ENCODE peak calls at places on chromosome 20, in seven cellular contexts. B is astrocyte, R is fibroblast of lung, C is mesenchymal stem cell, M is PC-9, O is PC-3, E is mammary epithelial cell. L is an unnamed sample.
A peak's percentile ranks its signal among the peaks of the same experiment; 100 is the strongest.

GRCh38 chr20:13220194-13220856 is 749 bp upstream of the ISM1 start:
- DNase-seq in B (peak; percentile 6), R (peak; percentile 34), C (peak; percentile 40), M (no peak), O (no peak), E (peak; percentile 45), L (no peak)

GRCh38 chr20:53253668-53254067 is 281.5 kb downstream of the TSHZ2 start:
- DNase-seq in B (no peak), R (no peak), C (no peak), M (no peak), O (no peak), E (no peak), L (no peak)

GRCh38 chr20:16752082-16752481 is 3.9 kb downstream of the OTOR start:
- DNase-seq in B (no peak), R (no peak), C (no peak), M (no peak), O (no peak), E (no peak), L (no peak)

GRCh38 chr20:64119301-64119680 is 11.9 kb upstream of the NPBWR2 start:
- DNase-seq in B (no peak), R (no peak), C (no peak), M (peak; percentile 32), O (no peak), E (no peak), L (no peak)

GRCh38 chr20:17960927-17961599 is 7.5 kb downstream of the SNX5 start:
- DNase-seq in B (peak; percentile 55), R (peak; percentile 89), C (peak; percentile 37), M (no peak), O (no peak), E (no peak), L (peak; percentile 91)

GRCh38 chr20:34143951-34144350 is 31.9 kb upstream of the EIF2S2 start:
- DNase-seq in B (peak; percentile 12), R (no peak), C (peak; percentile 71), M (no peak), O (no peak), E (no peak), L (peak; percentile 61)

GRCh38 chr20:64220891-64221527 is 34.5 kb upstream of the PCMTD2 start:
- DNase-seq in B (no peak), R (no peak), C (no peak), M (no peak), O (no peak), E (no peak), L (peak; percentile 66)

GRCh38 chr20:11895832-11896484 is 21.7 kb upstream of the BTBD3 start:
- DNase-seq in B (peak; percentile 16), R (peak; percentile 29), C (no peak), M (no peak), O (no peak), E (no peak), L (no peak)

GRCh38 chr20:49420811-49421295 is 61.6 kb downstream of the KCNB1 start:
- DNase-seq in B (no peak), R (no peak), C (no peak), M (no peak), O (no peak), E (no peak), L (no peak)

GRCh38 chr20:49916146-49917002 is 1.0 kb upstream of the SPATA2 start:
- DNase-seq in B (peak; percentile 16), R (no peak), C (peak; percentile 56), M (peak; percentile 97), O (peak; percentile 95), E (peak; percentile 83), L (peak; percentile 100)

GRCh38 chr20:17644451-17644850 is 37.6 kb downstream of the RRBP1 start:
- DNase-seq in B (peak; percentile 22), R (no peak), C (no peak), M (no peak), O (no peak), E (peak; percentile 5), L (no peak)

DNA sequence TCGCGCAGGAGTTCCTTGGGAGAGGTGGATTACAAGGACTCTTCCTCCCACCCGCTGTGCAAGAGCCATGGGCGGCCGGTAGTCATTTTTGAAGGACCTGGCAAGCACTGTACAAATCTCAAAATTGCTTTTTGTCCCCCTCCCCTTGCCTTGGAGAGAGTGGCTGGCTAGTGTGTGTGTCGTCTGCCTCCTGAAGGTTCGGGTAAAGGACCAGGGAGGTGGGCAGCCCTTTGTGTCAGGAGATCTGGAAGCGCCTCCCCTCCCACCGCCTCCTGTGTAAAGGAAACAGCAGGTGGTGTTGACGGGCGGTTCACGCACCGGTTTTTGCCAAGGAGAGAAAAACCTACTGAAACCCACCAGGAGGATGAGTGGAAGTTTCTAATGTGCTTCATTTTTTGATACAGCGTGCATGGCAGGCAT is 1.2 kb downstream of the ENTPD6 start:
- DNase-seq in B (no peak), R (no peak), C (no peak), M (no peak), O (no peak), E (no peak), L (no peak)
- H2AFZ ChIP-seq in B (peak overlapping the region; percentile 93), R (no peak overlapping the region), C (no peak overlapping the region), M (peak overlapping the region; percentile 95), O (peak overlapping the region; percentile 70), E (peak overlapping the region; percentile 89), L (no peak overlapping the region)

GRCh38 chr20:4383966-4384365 is 337.7 kb upstream of the PRND start:
- DNase-seq in B (peak; percentile 56), R (peak; percentile 47), C (no peak), M (no peak), O (peak; percentile 61), E (no peak), L (no peak)

DNA sequence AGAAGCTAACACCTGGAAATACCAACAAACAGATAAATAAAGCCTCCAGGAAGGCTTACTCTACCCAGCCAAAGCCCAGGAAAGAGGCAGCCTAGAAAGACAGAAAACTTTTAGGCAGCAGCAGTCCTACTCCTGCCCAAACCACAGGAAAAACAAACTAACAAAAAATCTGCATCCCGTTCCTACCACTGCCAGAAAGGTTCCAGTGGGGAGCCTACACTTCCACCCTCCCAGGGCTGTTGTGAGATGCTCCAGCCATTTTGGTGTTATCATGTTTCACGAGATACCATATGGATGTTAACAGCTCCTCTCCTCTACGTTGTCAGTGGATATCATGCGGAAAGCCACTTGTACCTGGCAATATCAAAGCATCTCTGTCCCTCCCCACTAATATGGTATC is 336.7 kb upstream of the PRND start:
- DNase-seq in B (no peak), R (no peak), C (no peak), M (no peak), O (no peak), E (no peak), L (no peak)
- H2AFZ ChIP-seq in B (peak overlapping the region; percentile 48), R (no peak overlapping the region), C (no peak overlapping the region), M (no peak overlapping the region), O (no peak overlapping the region), E (no peak overlapping the region), L (no peak overlapping the region)

DNA sequence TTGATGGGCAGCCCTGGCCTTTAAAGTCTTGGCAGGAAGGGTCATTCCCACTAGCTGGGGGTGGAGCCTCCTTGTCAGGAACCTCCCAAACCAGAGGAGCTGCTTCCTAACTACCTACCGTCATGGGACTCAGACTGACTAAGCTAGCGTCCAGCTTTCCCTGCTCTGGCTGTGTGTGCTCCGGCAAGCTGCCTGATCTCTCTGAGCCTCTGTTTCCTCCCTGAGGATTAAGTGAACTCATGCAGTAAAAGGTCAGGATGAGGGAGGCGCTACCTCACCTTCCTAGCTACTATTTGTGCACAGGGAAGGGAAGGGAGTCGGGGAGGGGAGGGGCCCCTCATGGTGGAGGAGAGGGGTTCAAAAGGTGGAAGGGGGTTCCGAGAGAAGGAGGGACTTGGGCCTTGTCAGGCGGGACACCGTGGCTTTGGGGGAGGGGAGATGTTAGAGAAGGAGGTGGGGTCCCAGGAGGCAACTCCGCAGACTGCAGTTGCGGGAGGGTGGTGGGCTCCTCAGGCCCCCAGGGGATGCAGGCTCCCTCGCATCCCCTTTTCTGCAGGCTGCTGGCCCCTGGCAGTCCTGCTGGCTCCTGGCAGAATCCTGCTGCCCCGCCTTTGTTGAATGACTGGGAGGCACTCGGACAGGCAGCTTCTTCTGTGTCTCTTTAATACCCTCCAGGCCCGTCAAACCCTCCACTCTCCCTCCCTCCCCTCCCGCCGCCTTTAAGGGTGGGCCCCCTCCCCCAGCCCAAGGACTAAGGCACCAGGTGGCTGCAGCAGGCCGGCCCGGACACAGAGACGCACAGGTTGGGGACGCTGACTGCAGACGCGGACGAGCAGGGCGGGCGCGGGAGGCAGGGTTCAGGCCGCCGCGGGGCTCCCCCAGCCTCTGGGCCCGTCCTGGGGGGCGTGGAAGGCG is 9.6 kb downstream of the DUSP15 start:
- DNase-seq in B (no peak), R (no peak), C (no peak), M (peak; percentile 29), O (peak; percentile 61), E (peak; percentile 40), L (no peak)
- H2AFZ ChIP-seq in B (peak overlapping the region; percentile 87), R (no peak overlapping the region), C (peak overlapping the region; percentile 2), M (no peak overlapping the region), O (peak overlapping the region; percentile 93), E (peak overlapping the region; percentile 71), L (no peak overlapping the region)

GRCh38 chr20:9294081-9294480 is 220.3 kb upstream of the LAMP5 start:
- DNase-seq in B (peak; percentile 81), R (peak; percentile 68), C (peak; percentile 77), M (peak; percentile 79), O (peak; percentile 87), E (peak; percentile 24), L (no peak)
- H2AFZ ChIP-seq in B (no peak overlapping the region), R (no peak overlapping the region), C (no peak overlapping the region), M (no peak overlapping the region), O (no peak overlapping the region), E (no peak overlapping the region), L (no peak overlapping the region)

DNA sequence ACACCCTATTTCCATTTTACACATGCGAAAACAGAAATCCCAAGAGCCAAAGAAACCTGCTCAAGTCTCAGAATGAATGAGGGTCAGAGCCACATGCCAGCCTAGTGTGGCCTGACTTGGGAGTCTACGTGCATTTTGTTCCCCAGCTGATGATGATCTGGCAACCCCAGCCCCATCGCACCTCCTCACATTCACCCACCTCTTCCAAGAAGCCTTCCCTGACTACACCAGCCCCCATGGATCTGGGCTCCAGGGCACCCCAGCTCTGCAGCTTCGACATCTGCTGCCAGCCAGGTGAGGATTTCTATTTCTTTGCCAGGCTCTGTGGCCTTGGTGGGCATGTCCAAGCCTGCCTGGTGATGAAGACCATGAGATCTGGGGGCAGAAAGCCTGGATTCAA is 41.0 kb downstream of the ANGPT4 start:
- DNase-seq in B (no peak), R (no peak), C (no peak), M (no peak), O (no peak), E (peak; percentile 37), L (no peak)
- H2AFZ ChIP-seq in B (no peak overlapping the region), R (no peak overlapping the region), C (no peak overlapping the region), M (no peak overlapping the region), O (no peak overlapping the region), E (no peak overlapping the region), L (no peak overlapping the region)

DNA sequence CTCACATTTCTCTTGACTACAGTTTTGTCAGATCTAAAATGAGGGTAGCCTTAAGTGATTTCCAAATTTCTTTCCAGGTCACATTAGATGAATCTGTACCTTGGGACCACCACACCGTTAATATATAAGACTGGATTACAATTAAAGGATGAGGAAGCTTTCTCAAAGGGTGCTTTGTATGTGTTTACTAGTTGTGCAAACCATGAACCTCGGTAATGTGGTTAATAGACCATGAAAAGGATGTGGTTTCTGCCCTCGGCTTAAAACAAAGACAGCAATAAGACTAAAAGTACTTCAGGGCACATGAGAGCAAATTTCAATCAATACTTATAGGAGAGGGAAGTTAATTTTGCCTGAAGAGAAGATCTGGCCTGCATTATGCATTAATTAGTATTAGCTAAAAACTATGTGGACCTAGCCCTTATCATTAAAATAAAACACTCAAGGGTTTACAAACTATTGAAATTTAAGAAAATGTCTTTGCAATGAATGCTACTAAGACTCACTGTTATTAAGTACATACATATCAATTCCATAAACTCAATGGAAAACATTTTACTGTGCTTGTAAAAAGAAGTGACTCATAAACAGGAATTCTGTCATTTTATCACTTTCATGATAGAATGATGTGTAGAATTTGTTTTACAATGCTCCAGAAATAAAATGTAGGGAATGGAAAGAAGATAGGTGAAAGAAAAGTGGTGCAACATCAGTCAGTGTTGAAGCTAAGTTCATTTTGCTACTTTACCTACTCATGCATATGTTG is 936 bp upstream of the TMX4 start:
- DNase-seq in B (no peak), R (no peak), C (peak; percentile 46), M (peak; percentile 72), O (peak; percentile 77), E (peak; percentile 32), L (peak; percentile 23)
- H2AFZ ChIP-seq in B (no peak overlapping the region), R (no peak overlapping the region), C (no peak overlapping the region), M (no peak overlapping the region), O (no peak overlapping the region), E (no peak overlapping the region), L (peak overlapping the region; percentile 30)

L was measured in HepG2.